ENCODE peak calls at places on chromosomes 4 and X, in nine cellular contexts. One of them, this sample, is unnamed.

GRCh38 chrX:2894885-2895292 is 34.2 kb downstream of the ARSD start:
- DNase-seq in naive thymus-derived CD8-positive, alpha-beta T cell: no peak
- DNase-seq in hippocampal formation: no peak
- DNase-seq in caudate nucleus: no peak
- DNase-seq in globus pallidus: no peak
- DNase-seq in IMR-90: peak
- DNase-seq in dorsolateral prefrontal cortex: no peak
- DNase-seq in stimulated activated CD4-positive, alpha-beta T cell treated with anti-CD3 and anti-CD28 coated beads, Interleukin-1b, Interleukin-23, amount 100 ng/mL, for 4 hours: no peak
- DNase-seq in choroid plexus epithelial cell: peak
- DNase-seq in this sample: no peak

GRCh38 chr4:168707205-168707604 is 210.4 kb downstream of the PALLD start:
- DNase-seq in naive thymus-derived CD8-positive, alpha-beta T cell: no peak
- DNase-seq in hippocampal formation: no peak
- DNase-seq in caudate nucleus: no peak
- DNase-seq in globus pallidus: no peak
- DNase-seq in IMR-90: peak
- DNase-seq in dorsolateral prefrontal cortex: no peak
- DNase-seq in stimulated activated CD4-positive, alpha-beta T cell treated with anti-CD3 and anti-CD28 coated beads, Interleukin-1b, Interleukin-23, amount 100 ng/mL, for 4 hours: no peak
- DNase-seq in choroid plexus epithelial cell: no peak
- DNase-seq in this sample: no peak

GRCh38 chr4:26482508-26483462 is 7.5 kb downstream of the CCKAR start:
- DNase-seq in naive thymus-derived CD8-positive, alpha-beta T cell: no peak
- DNase-seq in hippocampal formation: no peak
- DNase-seq in caudate nucleus: no peak
- DNase-seq in globus pallidus: no peak
- DNase-seq in IMR-90: no peak
- DNase-seq in dorsolateral prefrontal cortex: no peak
- DNase-seq in stimulated activated CD4-positive, alpha-beta T cell treated with anti-CD3 and anti-CD28 coated beads, Interleukin-1b, Interleukin-23, amount 100 ng/mL, for 4 hours: no peak
- DNase-seq in choroid plexus epithelial cell: no peak
- DNase-seq in this sample: no peak

GRCh38 chr4:168884251-168885124 is 125.6 kb downstream of the CBR4 start:
- DNase-seq in naive thymus-derived CD8-positive, alpha-beta T cell: no peak
- DNase-seq in hippocampal formation: no peak
- DNase-seq in caudate nucleus: no peak
- DNase-seq in globus pallidus: no peak
- DNase-seq in IMR-90: no peak
- DNase-seq in dorsolateral prefrontal cortex: no peak
- DNase-seq in stimulated activated CD4-positive, alpha-beta T cell treated with anti-CD3 and anti-CD28 coated beads, Interleukin-1b, Interleukin-23, amount 100 ng/mL, for 4 hours: no peak
- DNase-seq in choroid plexus epithelial cell: peak
- DNase-seq in this sample: no peak

GRCh38 chr4:4323705-4324534 is 33.9 kb downstream of the ZBTB49 start:
- DNase-seq in naive thymus-derived CD8-positive, alpha-beta T cell: no peak
- DNase-seq in hippocampal formation: no peak
- DNase-seq in caudate nucleus: no peak
- DNase-seq in globus pallidus: no peak
- DNase-seq in IMR-90: peak
- DNase-seq in dorsolateral prefrontal cortex: no peak
- DNase-seq in stimulated activated CD4-positive, alpha-beta T cell treated with anti-CD3 and anti-CD28 coated beads, Interleukin-1b, Interleukin-23, amount 100 ng/mL, for 4 hours: no peak
- DNase-seq in choroid plexus epithelial cell: peak
- DNase-seq in this sample: no peak

GRCh38 chr4:129598582-129598981 is 502.6 kb downstream of the C4orf33 start:
- DNase-seq in naive thymus-derived CD8-positive, alpha-beta T cell: no peak
- DNase-seq in hippocampal formation: no peak
- DNase-seq in caudate nucleus: no peak
- DNase-seq in globus pallidus: no peak
- DNase-seq in IMR-90: no peak
- DNase-seq in dorsolateral prefrontal cortex: no peak
- DNase-seq in stimulated activated CD4-positive, alpha-beta T cell treated with anti-CD3 and anti-CD28 coated beads, Interleukin-1b, Interleukin-23, amount 100 ng/mL, for 4 hours: no peak
- DNase-seq in choroid plexus epithelial cell: peak
- DNase-seq in this sample: no peak

GRCh38 chr4:3122081-3122563 is 47.6 kb downstream of the HTT start:
- DNase-seq in naive thymus-derived CD8-positive, alpha-beta T cell: no peak
- DNase-seq in hippocampal formation: no peak
- DNase-seq in caudate nucleus: no peak
- DNase-seq in globus pallidus: no peak
- DNase-seq in IMR-90: peak
- DNase-seq in dorsolateral prefrontal cortex: no peak
- DNase-seq in stimulated activated CD4-positive, alpha-beta T cell treated with anti-CD3 and anti-CD28 coated beads, Interleukin-1b, Interleukin-23, amount 100 ng/mL, for 4 hours: no peak
- DNase-seq in choroid plexus epithelial cell: peak
- DNase-seq in this sample: no peak

GRCh38 chr4:124167602-124168001 is 544.9 kb downstream of the ANKRD50 start:
- DNase-seq in naive thymus-derived CD8-positive, alpha-beta T cell: no peak
- DNase-seq in hippocampal formation: no peak
- DNase-seq in caudate nucleus: no peak
- DNase-seq in globus pallidus: no peak
- DNase-seq in IMR-90: no peak
- DNase-seq in dorsolateral prefrontal cortex: no peak
- DNase-seq in stimulated activated CD4-positive, alpha-beta T cell treated with anti-CD3 and anti-CD28 coated beads, Interleukin-1b, Interleukin-23, amount 100 ng/mL, for 4 hours: no peak
- DNase-seq in choroid plexus epithelial cell: no peak
- DNase-seq in this sample: no peak

GRCh38 chr4:121252224-121252806 is 88.2 kb upstream of the TNIP3 start:
- DNase-seq in naive thymus-derived CD8-positive, alpha-beta T cell: peak
- DNase-seq in hippocampal formation: peak
- DNase-seq in caudate nucleus: peak
- DNase-seq in globus pallidus: peak
- DNase-seq in IMR-90: peak
- DNase-seq in dorsolateral prefrontal cortex: no peak
- DNase-seq in stimulated activated CD4-positive, alpha-beta T cell treated with anti-CD3 and anti-CD28 coated beads, Interleukin-1b, Interleukin-23, amount 100 ng/mL, for 4 hours: peak
- DNase-seq in choroid plexus epithelial cell: peak
- DNase-seq in this sample: peak

GRCh38 chr4:97656034-97656720 is 487.1 kb downstream of the STPG2 start:
- DNase-seq in naive thymus-derived CD8-positive, alpha-beta T cell: no peak
- DNase-seq in hippocampal formation: no peak
- DNase-seq in caudate nucleus: no peak
- DNase-seq in globus pallidus: no peak
- DNase-seq in IMR-90: no peak
- DNase-seq in dorsolateral prefrontal cortex: no peak
- DNase-seq in stimulated activated CD4-positive, alpha-beta T cell treated with anti-CD3 and anti-CD28 coated beads, Interleukin-1b, Interleukin-23, amount 100 ng/mL, for 4 hours: no peak
- DNase-seq in choroid plexus epithelial cell: peak
- DNase-seq in this sample: no peak

GRCh38 chr4:544386-545105 is 31.5 kb downstream of the TMEM271 start:
- DNase-seq in naive thymus-derived CD8-positive, alpha-beta T cell: no peak
- DNase-seq in hippocampal formation: no peak
- DNase-seq in caudate nucleus: no peak
- DNase-seq in globus pallidus: no peak
- DNase-seq in IMR-90: no peak
- DNase-seq in dorsolateral prefrontal cortex: no peak
- DNase-seq in stimulated activated CD4-positive, alpha-beta T cell treated with anti-CD3 and anti-CD28 coated beads, Interleukin-1b, Interleukin-23, amount 100 ng/mL, for 4 hours: no peak
- DNase-seq in choroid plexus epithelial cell: no peak
- DNase-seq in this sample: no peak

GRCh38 chrX:34275710-34276109 is 143.6 kb upstream of the FAM47A start:
- DNase-seq in naive thymus-derived CD8-positive, alpha-beta T cell: no peak
- DNase-seq in hippocampal formation: no peak
- DNase-seq in caudate nucleus: no peak
- DNase-seq in globus pallidus: no peak
- DNase-seq in IMR-90: no peak
- DNase-seq in dorsolateral prefrontal cortex: no peak
- DNase-seq in stimulated activated CD4-positive, alpha-beta T cell treated with anti-CD3 and anti-CD28 coated beads, Interleukin-1b, Interleukin-23, amount 100 ng/mL, for 4 hours: no peak
- DNase-seq in choroid plexus epithelial cell: no peak
- DNase-seq in this sample: no peak

GRCh38 chr4:8330821-8331566 is 61.4 kb downstream of the HTRA3 start:
- DNase-seq in naive thymus-derived CD8-positive, alpha-beta T cell: no peak
- DNase-seq in hippocampal formation: no peak
- DNase-seq in caudate nucleus: no peak
- DNase-seq in globus pallidus: peak
- DNase-seq in IMR-90: no peak
- DNase-seq in dorsolateral prefrontal cortex: peak
- DNase-seq in stimulated activated CD4-positive, alpha-beta T cell treated with anti-CD3 and anti-CD28 coated beads, Interleukin-1b, Interleukin-23, amount 100 ng/mL, for 4 hours: no peak
- DNase-seq in choroid plexus epithelial cell: peak
- DNase-seq in this sample: no peak

GRCh38 chr4:1231637-1232360 is 17.1 kb downstream of the CTBP1 start:
- DNase-seq in naive thymus-derived CD8-positive, alpha-beta T cell: no peak
- DNase-seq in hippocampal formation: no peak
- DNase-seq in caudate nucleus: no peak
- DNase-seq in globus pallidus: no peak
- DNase-seq in IMR-90: no peak
- DNase-seq in dorsolateral prefrontal cortex: no peak
- DNase-seq in stimulated activated CD4-positive, alpha-beta T cell treated with anti-CD3 and anti-CD28 coated beads, Interleukin-1b, Interleukin-23, amount 100 ng/mL, for 4 hours: no peak
- DNase-seq in choroid plexus epithelial cell: peak
- DNase-seq in this sample: no peak

GRCh38 chr4:124295413-124295812 is 417.1 kb downstream of the ANKRD50 start:
- DNase-seq in naive thymus-derived CD8-positive, alpha-beta T cell: no peak
- DNase-seq in hippocampal formation: no peak
- DNase-seq in caudate nucleus: no peak
- DNase-seq in globus pallidus: no peak
- DNase-seq in IMR-90: no peak
- DNase-seq in dorsolateral prefrontal cortex: no peak
- DNase-seq in stimulated activated CD4-positive, alpha-beta T cell treated with anti-CD3 and anti-CD28 coated beads, Interleukin-1b, Interleukin-23, amount 100 ng/mL, for 4 hours: no peak
- DNase-seq in choroid plexus epithelial cell: no peak
- DNase-seq in this sample: no peak

GRCh38 chrX:109344666-109345065 is 137.2 kb downstream of the GUCY2F start:
- DNase-seq in naive thymus-derived CD8-positive, alpha-beta T cell: no peak
- DNase-seq in hippocampal formation: no peak
- DNase-seq in caudate nucleus: no peak
- DNase-seq in globus pallidus: no peak
- DNase-seq in IMR-90: no peak
- DNase-seq in dorsolateral prefrontal cortex: no peak
- DNase-seq in stimulated activated CD4-positive, alpha-beta T cell treated with anti-CD3 and anti-CD28 coated beads, Interleukin-1b, Interleukin-23, amount 100 ng/mL, for 4 hours: no peak
- DNase-seq in choroid plexus epithelial cell: no peak
- DNase-seq in this sample: no peak

GRCh38 chrX:44144491-44144890 is 171.3 kb upstream of the NDP start:
- DNase-seq in naive thymus-derived CD8-positive, alpha-beta T cell: no peak
- DNase-seq in hippocampal formation: no peak
- DNase-seq in caudate nucleus: no peak
- DNase-seq in globus pallidus: no peak
- DNase-seq in IMR-90: no peak
- DNase-seq in dorsolateral prefrontal cortex: no peak
- DNase-seq in stimulated activated CD4-positive, alpha-beta T cell treated with anti-CD3 and anti-CD28 coated beads, Interleukin-1b, Interleukin-23, amount 100 ng/mL, for 4 hours: no peak
- DNase-seq in choroid plexus epithelial cell: no peak
- DNase-seq in this sample: no peak

GRCh38 chr4:56907009-56907408 is 691 bp upstream of the REST start:
- DNase-seq in naive thymus-derived CD8-positive, alpha-beta T cell: peak
- DNase-seq in hippocampal formation: no peak
- DNase-seq in caudate nucleus: no peak
- DNase-seq in globus pallidus: no peak
- DNase-seq in IMR-90: no peak
- DNase-seq in dorsolateral prefrontal cortex: no peak
- DNase-seq in stimulated activated CD4-positive, alpha-beta T cell treated with anti-CD3 and anti-CD28 coated beads, Interleukin-1b, Interleukin-23, amount 100 ng/mL, for 4 hours: no peak
- DNase-seq in choroid plexus epithelial cell: no peak
- DNase-seq in this sample: no peak

GRCh38 chr4:152460488-152460887 is 75.4 kb downstream of the FBXW7 start:
- DNase-seq in naive thymus-derived CD8-positive, alpha-beta T cell: no peak
- DNase-seq in hippocampal formation: no peak
- DNase-seq in caudate nucleus: no peak
- DNase-seq in globus pallidus: no peak
- DNase-seq in IMR-90: peak
- DNase-seq in dorsolateral prefrontal cortex: no peak
- DNase-seq in stimulated activated CD4-positive, alpha-beta T cell treated with anti-CD3 and anti-CD28 coated beads, Interleukin-1b, Interleukin-23, amount 100 ng/mL, for 4 hours: no peak
- DNase-seq in choroid plexus epithelial cell: peak
- DNase-seq in this sample: no peak

GRCh38 chrX:119273807-119274192 is 37.7 kb downstream of the PGRMC1 start:
- DNase-seq in naive thymus-derived CD8-positive, alpha-beta T cell: peak
- DNase-seq in hippocampal formation: no peak
- DNase-seq in caudate nucleus: no peak
- DNase-seq in globus pallidus: no peak
- DNase-seq in IMR-90: no peak
- DNase-seq in dorsolateral prefrontal cortex: no peak
- DNase-seq in stimulated activated CD4-positive, alpha-beta T cell treated with anti-CD3 and anti-CD28 coated beads, Interleukin-1b, Interleukin-23, amount 100 ng/mL, for 4 hours: no peak
- DNase-seq in choroid plexus epithelial cell: no peak
- DNase-seq in this sample: no peak